ENCODE peak calls at places on chromosome 18, in four cellular contexts. One of them, this sample, is unnamed.

GRCh38 chr18:21218862-21219261 is 23.2 kb upstream of the GREB1L start:
- DNase-seq in GM13977: no peak
- DNase-seq in fibroblast of lung: no peak
- DNase-seq in EL: no peak
- DNase-seq in this sample: no peak

GRCh38 chr18:53771664-53772063 is 452.8 kb downstream of the MBD2 start:
- DNase-seq in GM13977: no peak
- DNase-seq in fibroblast of lung: no peak
- DNase-seq in EL: no peak
- DNase-seq in this sample: no peak

GRCh38 chr18:28740575-28740974 is 563.6 kb upstream of the CDH2 start:
- DNase-seq in GM13977: no peak
- DNase-seq in fibroblast of lung: no peak
- DNase-seq in EL: no peak
- DNase-seq in this sample: no peak

GRCh38 chr18:68532328-68532885 is 182.5 kb downstream of the TMX3 start:
- DNase-seq in GM13977: no peak
- DNase-seq in fibroblast of lung: no peak
- DNase-seq in EL: no peak
- DNase-seq in this sample: no peak

GRCh38 chr18:36544036-36544725 is 246.7 kb downstream of the FHOD3 start:
- DNase-seq in GM13977: no peak
- DNase-seq in fibroblast of lung: no peak
- DNase-seq in EL: no peak
- DNase-seq in this sample: no peak

GRCh38 chr18:51195602-51196115 is 1.8 kb downstream of the MEX3C start:
- DNase-seq in GM13977: no peak
- DNase-seq in fibroblast of lung: peak; percentile 41
- DNase-seq in EL: peak; percentile 47
- DNase-seq in this sample: peak; percentile 69

GRCh38 chr18:27491772-27492171 is 306.7 kb upstream of the CHST9 start:
- DNase-seq in GM13977: no peak
- DNase-seq in fibroblast of lung: no peak
- DNase-seq in EL: no peak
- DNase-seq in this sample: no peak

GRCh38 chr18:79639072-79639829 is 40.4 kb upstream of the CTDP1 start:
- DNase-seq in GM13977: no peak
- DNase-seq in fibroblast of lung: no peak
- DNase-seq in EL: no peak
- DNase-seq in this sample: no peak

GRCh38 chr18:49490246-49490762 is 3.3 kb upstream of the C18orf32 start:
- DNase-seq in GM13977: no peak
- DNase-seq in fibroblast of lung: no peak
- DNase-seq in EL: no peak
- DNase-seq in this sample: no peak

GRCh38 chr18:62250475-62250874 is 63.4 kb downstream of the RELCH start:
- DNase-seq in GM13977: no peak
- DNase-seq in fibroblast of lung: no peak
- DNase-seq in EL: no peak
- DNase-seq in this sample: no peak

GRCh38 chr18:55934801-55935200 is 346.8 kb upstream of the TCF4 start:
- DNase-seq in GM13977: no peak
- DNase-seq in fibroblast of lung: no peak
- DNase-seq in EL: no peak
- DNase-seq in this sample: no peak

GRCh38 chr18:25289040-25289631 is 62.8 kb downstream of the ZNF521 start:
- DNase-seq in GM13977: no peak
- DNase-seq in fibroblast of lung: peak; percentile 97
- DNase-seq in EL: peak; percentile 79
- DNase-seq in this sample: no peak

This sample was measured in MM.1S.